ENCODE peak calls at places on chromosomes 13 and 19, in nine cellular contexts. G is H54; Y is hypothalamus; C is activated T-helper 1 cell treated with anti-CD3 and anti-CD28 coated beads, Interleukin-12 subunit alpha, Interleukin-12 subunit beta, Interleukin-2, Interleukin-4 antibody, amounts not matched to agents 30 ng/mL and 10 ng/mL and 1 ng/mL, durations not matched to agents 14 hours and 24 hours and 36 hours; X is astrocyte of the cerebellum; A is hippocampal formation; U is stimulated activated CD8-positive, alpha-beta memory T cell treated with anti-CD3 and anti-CD28 coated beads, Interleukin-15, amount 100 ng/mL, for 48 hours; R is fibroblast of the aortic adventitia; P is naive thymus-derived CD8-positive, alpha-beta T cell. E is an unnamed sample.

GRCh38 chr19:46654621-46655152 is 6.3 kb downstream of the DACT3 start:
- DNase-seq in G (no peak), Y (peak; percentile 64), C (no peak), X (no peak), A (peak; percentile 70), U (no peak), R (no peak), P (no peak), E (no peak)

GRCh38 chr13:51912091-51912490 is 50.3 kb downstream of the CCDC70 start:
- DNase-seq in G (no peak), Y (peak; percentile 49), C (no peak), X (no peak), A (peak; percentile 26), U (no peak), R (no peak), P (no peak), E (no peak)

GRCh38 chr19:14149509-14149994 is 13.2 kb upstream of the ASF1B start:
- DNase-seq in G (no peak), Y (peak; percentile 42), C (peak; percentile 33), X (no peak), A (peak; percentile 65), U (no peak), R (peak; percentile 78), P (peak; percentile 38), E (peak; percentile 60)

GRCh38 chr19:4375620-4376228 is 24.6 kb downstream of the SH3GL1 start:
- DNase-seq in G (peak; percentile 43), Y (no peak), C (no peak), X (peak; percentile 46), A (no peak), U (no peak), R (peak; percentile 87), P (no peak), E (no peak)

GRCh38 chr19:50324331-50324730 is 4.8 kb downstream of the KCNC3 start:
- DNase-seq in G (no peak), Y (no peak), C (no peak), X (no peak), A (no peak), U (no peak), R (no peak), P (no peak), E (no peak)

GRCh38 chr13:79901336-79901735 is 420.4 kb downstream of the NDFIP2 start:
- DNase-seq in G (no peak), Y (no peak), C (no peak), X (no peak), A (peak; percentile 39), U (no peak), R (no peak), P (no peak), E (no peak)

GRCh38 chr19:8512991-8513686 is 828 bp downstream of the ZNF414 start:
- DNase-seq in G (no peak), Y (no peak), C (no peak), X (no peak), A (no peak), U (no peak), R (no peak), P (no peak), E (no peak)

GRCh38 chr13:76927955-76928354 is 20.4 kb upstream of the ACOD1 start:
- DNase-seq in G (no peak), Y (no peak), C (no peak), X (no peak), A (no peak), U (no peak), R (no peak), P (no peak), E (no peak)

GRCh38 chr13:63435668-63436275 is 2020.1 kb upstream of the PCDH20 start:
- DNase-seq in G (peak; percentile 17), Y (no peak), C (no peak), X (peak; percentile 97), A (no peak), U (no peak), R (peak; percentile 92), P (no peak), E (no peak)

GRCh38 chr19:44878119-44878865 is 12.8 kb upstream of the TOMM40 start:
- DNase-seq in G (no peak), Y (no peak), C (no peak), X (no peak), A (no peak), U (no peak), R (no peak), P (no peak), E (no peak)

GRCh38 chr19:2108251-2109016 is 11.7 kb downstream of the IZUMO4 start:
- DNase-seq in G (no peak), Y (no peak), C (no peak), X (no peak), A (no peak), U (no peak), R (no peak), P (no peak), E (no peak)

GRCh38 chr19:19329199-19329598 is 8.6 kb downstream of the MAU2 start:
- DNase-seq in G (no peak), Y (no peak), C (no peak), X (no peak), A (no peak), U (no peak), R (no peak), P (no peak), E (no peak)

GRCh38 chr19:11984986-11985385 is 20.1 kb downstream of the ZNF763 start:
- DNase-seq in G (no peak), Y (no peak), C (no peak), X (no peak), A (no peak), U (no peak), R (no peak), P (no peak), E (no peak)

GRCh38 chr19:2645816-2646215 is 56.7 kb downstream of the GNG7 start:
- DNase-seq in G (no peak), Y (no peak), C (no peak), X (no peak), A (no peak), U (no peak), R (no peak), P (no peak), E (no peak)

GRCh38 chr13:36414461-36414860 is 17.8 kb upstream of the CCNA1 start:
- DNase-seq in G (no peak), Y (no peak), C (no peak), X (no peak), A (no peak), U (no peak), R (no peak), P (no peak), E (peak; percentile 70)

GRCh38 chr13:64877176-64877575 is 2353.0 kb downstream of the PCDH9 start:
- DNase-seq in G (no peak), Y (no peak), C (no peak), X (no peak), A (no peak), U (no peak), R (no peak), P (no peak), E (no peak)

E was measured in MM.1S.